ENCODE peak calls at places on chromosome 9, in five cellular contexts. R, D, P, U and H are unnamed samples.

GRCh38 chr9:36632892-36633291 is 60.2 kb downstream of the MELK start:
- DNase-seq in R (peak), D (no peak), P (peak), U (no peak), H (no peak)

GRCh38 chr9:106800691-106801090 is 62.3 kb upstream of the ZNF462 start:
- DNase-seq in R (no peak), D (no peak), P (no peak), U (no peak), H (no peak)

GRCh38 chr9:70220216-70220615 is 38.6 kb upstream of the SMC5 start:
- DNase-seq in R (no peak), D (no peak), P (no peak), U (no peak), H (no peak)

GRCh38 chr9:127683723-127684122 is 23.1 kb upstream of the CFAP157 start:
- DNase-seq in R (peak), D (no peak), P (no peak), U (no peak), H (no peak)

GRCh38 chr9:4344946-4345345 is 45.1 kb upstream of the GLIS3 start:
- DNase-seq in R (no peak), D (no peak), P (no peak), U (no peak), H (no peak)

GRCh38 chr9:95762322-95762721 is 113.2 kb upstream of the ERCC6L2 start:
- DNase-seq in R (no peak), D (no peak), P (no peak), U (no peak), H (no peak)

GRCh38 chr9:136665111-136665703 is 2.5 kb downstream of the EGFL7 start:
- DNase-seq in R (no peak), D (no peak), P (peak), U (no peak), H (no peak)

GRCh38 chr9:100474082-100474949 is 1.4 kb downstream of the TMEFF1 start:
- DNase-seq in R (no peak), D (no peak), P (peak), U (no peak), H (no peak)

GRCh38 chr9:94912700-94913249 is 186.3 kb downstream of the AOPEP start:
- DNase-seq in R (peak), D (no peak), P (peak), U (no peak), H (no peak)

GRCh38 chr9:78644359-78644758 is 347.4 kb downstream of the PSAT1 start:
- DNase-seq in R (peak), D (no peak), P (no peak), U (no peak), H (no peak)

GRCh38 chr9:130432796-130433167 is 12.0 kb upstream of the ASS1 start:
- DNase-seq in R (no peak), D (no peak), P (peak), U (no peak), H (no peak)

GRCh38 chr9:93288891-93289883 is 105.2 kb downstream of the WNK2 start:
- DNase-seq in R (peak), D (peak), P (no peak), U (peak), H (no peak)

GRCh38 chr9:83130541-83130940 is 67.6 kb upstream of the RASEF start:
- DNase-seq in R (no peak), D (no peak), P (no peak), U (no peak), H (no peak)

GRCh38 chr9:35533398-35533797 is 43.5 kb downstream of the RUSC2 start:
- DNase-seq in R (peak), D (no peak), P (no peak), U (no peak), H (no peak)
- H3K27ac ChIP-seq in R (no peak), D (no peak), P (no peak), U (no peak), H (peak)

GRCh38 chr9:131585375-131585774 is 40.1 kb downstream of the PRRT1B start:
- DNase-seq in R (peak), D (peak), P (no peak), U (no peak), H (no peak)
- H3K4me3 ChIP-seq in R (no peak), D (no peak), P (no peak), U (no peak), H (no peak)

GRCh38 chr9:29796291-29796952 is 2223.1 kb upstream of the C9orf72 start:
- DNase-seq in R (no peak), D (no peak), P (no peak), U (no peak), H (no peak)
- TF ChIP-seq CTCF in R (no peak), D (no peak), P (no peak), U (no peak), H (no peak)

DNA sequence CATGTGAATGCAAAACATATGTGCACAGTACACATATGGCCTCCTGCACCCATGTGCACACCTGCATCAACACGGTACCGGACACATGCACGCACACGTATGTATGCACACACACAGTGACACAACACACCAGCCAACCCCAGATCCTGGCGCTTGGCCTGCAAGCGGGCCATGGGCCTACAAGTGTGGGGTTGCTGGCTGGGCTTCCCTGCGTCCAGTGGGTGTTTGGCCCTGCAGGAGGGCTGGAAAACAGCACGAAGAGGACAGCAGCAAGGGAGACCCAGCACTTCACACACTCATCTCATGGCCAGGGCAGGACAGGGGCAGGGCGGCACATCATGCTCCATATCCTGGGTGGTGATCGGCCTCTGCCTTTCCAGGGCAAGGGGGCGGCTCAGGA is 77.7 kb downstream of the COL5A1 start:
- DNase-seq in R (no peak), D (no peak), P (no peak), U (no peak), H (no peak)
- H3K27ac ChIP-seq in R (no peak), D (no peak), P (no peak), U (no peak), H (no peak)